ENCODE peak calls at places on chromosomes 2 and 18, in five cellular contexts. N, P, C, L and E are unnamed samples.

GRCh38 chr2:9799011-9799596 is 44.2 kb upstream of the TAF1B start:
- DNase-seq in N (no peak), P (no peak), C (no peak), L (no peak), E (no peak)

GRCh38 chr2:190318514-190318913 is 1.1 kb downstream of the HIBCH start:
- DNase-seq in N (peak; percentile 4), C (no peak), L (no peak), P (no peak), E (no peak)

GRCh38 chr2:11023326-11024009 is 111.7 kb downstream of the KCNF1 start:
- DNase-seq in C (no peak), P (no peak), L (no peak), N (no peak), E (no peak)

GRCh38 chr2:28395334-28396061 is 2.8 kb downstream of the FOSL2 start:
- DNase-seq in N (peak; percentile 51), L (no peak), C (peak; percentile 89), P (no peak), E (peak; percentile 39)

GRCh38 chr2:6418316-6418715 is 447.4 kb downstream of the CMPK2 start:
- DNase-seq in C (no peak), N (no peak), P (no peak), L (no peak), E (no peak)

GRCh38 chr2:105934467-105934866 is 189.8 kb downstream of the NCK2 start:
- DNase-seq in C (no peak), P (peak; percentile 24), N (no peak), L (peak; percentile 54), E (no peak)

GRCh38 chr2:37379881-37380296 is 35.5 kb downstream of the QPCT start:
- DNase-seq in N (peak; percentile 53), P (no peak), L (peak; percentile 44), C (peak; percentile 12), E (no peak)

GRCh38 chr18:75210274-75211001 is at the start of gene TSHZ1:
- DNase-seq in C (peak; percentile 85), P (peak; percentile 63), N (peak; percentile 89), L (peak; percentile 66), E (peak; percentile 80)

GRCh38 chr2:155846249-155846648 is 486.3 kb downstream of the NR4A2 start:
- DNase-seq in L (no peak), C (no peak), P (no peak), N (no peak), E (no peak)